ENCODE peak calls at places on chromosome 20, in nine cellular contexts. L, M, H, Z, O, N, W, F and P are unnamed samples.

GRCh38 chr20:10006461-10006860 is 28.3 kb upstream of the ANKEF1 start:
- DNase-seq in L (no peak), M (no peak), H (no peak), Z (no peak), O (no peak), N (no peak), W (no peak), F (no peak), P (no peak)

GRCh38 chr20:8389381-8390368 is 257.6 kb downstream of the PLCB1 start:
- DNase-seq in L (no peak), M (peak), H (no peak), Z (no peak), O (peak), N (peak), W (no peak), F (no peak), P (no peak)

GRCh38 chr20:13089950-13090469 is 81.2 kb downstream of the SPTLC3 start:
- DNase-seq in L (no peak), M (no peak), H (no peak), Z (no peak), O (no peak), N (no peak), W (no peak), F (no peak), P (no peak)

GRCh38 chr20:15191082-15191723 is 853.8 kb upstream of the FLRT3 start:
- DNase-seq in L (no peak), M (no peak), H (no peak), Z (no peak), O (no peak), N (no peak), W (no peak), F (no peak), P (no peak)

GRCh38 chr20:4896971-4897497 is 104.3 kb downstream of the SLC23A2 start:
- DNase-seq in L (no peak), M (no peak), H (no peak), Z (no peak), O (no peak), N (no peak), W (no peak), F (no peak), P (no peak)

GRCh38 chr20:17501701-17502100 is 29.5 kb downstream of the BFSP1 start:
- DNase-seq in L (no peak), M (no peak), H (no peak), Z (no peak), O (no peak), N (no peak), W (no peak), F (no peak), P (no peak)

GRCh38 chr20:56247954-56248782 is at the start of gene MC3R:
- DNase-seq in L (peak), M (peak), H (peak), Z (no peak), O (no peak), N (peak), W (no peak), F (no peak), P (peak)

GRCh38 chr20:32898721-32899120 is 40.0 kb downstream of the EFCAB8 start:
- DNase-seq in L (no peak), M (peak), H (no peak), Z (peak), O (no peak), N (no peak), W (no peak), F (no peak), P (no peak)

GRCh38 chr20:1918766-1919165 is 23.6 kb downstream of the SIRPA start:
- DNase-seq in L (no peak), M (no peak), H (no peak), Z (no peak), O (no peak), N (no peak), W (no peak), F (no peak), P (no peak)

GRCh38 chr20:3753098-3753497 is 14.5 kb downstream of the ADISSP start:
- DNase-seq in L (peak), M (peak), H (peak), Z (no peak), O (peak), N (peak), W (no peak), F (no peak), P (peak)

GRCh38 chr20:953742-954141 is 37.6 kb upstream of the ANGPT4 start:
- DNase-seq in L (no peak), M (no peak), H (no peak), Z (no peak), O (no peak), N (no peak), W (no peak), F (no peak), P (no peak)

GRCh38 chr20:19114410-19114809 is 98.0 kb upstream of the SLC24A3 start:
- DNase-seq in L (no peak), M (no peak), H (no peak), Z (no peak), O (no peak), N (no peak), W (no peak), F (no peak), P (peak)

GRCh38 chr20:50744143-50744792 is 12.9 kb downstream of the PARD6B start:
- DNase-seq in L (no peak), M (peak), H (peak), Z (peak), O (no peak), N (no peak), W (no peak), F (peak), P (no peak)

GRCh38 chr20:57714409-57715267 is 4.8 kb upstream of the PMEPA1 start:
- DNase-seq in L (no peak), M (peak), H (no peak), Z (peak), O (no peak), N (no peak), W (no peak), F (no peak), P (no peak)

GRCh38 chr20:49938173-49939163 is 2.3 kb downstream of the RNF114 start:
- DNase-seq in L (no peak), M (peak), H (peak), Z (no peak), O (peak), N (no peak), W (no peak), F (no peak), P (no peak)

GRCh38 chr20:48706710-48707339 is 121.0 kb downstream of the PREX1 start:
- DNase-seq in L (no peak), M (no peak), H (no peak), Z (no peak), O (no peak), N (peak), W (no peak), F (no peak), P (no peak)

GRCh38 chr20:46587986-46588385 is 37.5 kb upstream of the OCSTAMP start:
- DNase-seq in L (no peak), M (no peak), H (no peak), Z (no peak), O (no peak), N (no peak), W (no peak), F (no peak), P (no peak)

GRCh38 chr20:63861365-63861934 is at the start of gene ABHD16B:
- DNase-seq in L (no peak), M (no peak), H (no peak), Z (no peak), O (no peak), N (no peak), W (no peak), F (peak), P (no peak)